ENCODE peak calls at places on chromosome 3, in six cellular contexts. S is GM23248; Y is A549; L is adrenal gland; V is AG08396; X is effector CD4-positive, alpha-beta T cell. R is an unnamed sample.

GRCh38 chr3:196655496-196655895 is 16.0 kb downstream of the NRROS start:
- DNase-seq in S (no peak), Y (no peak), L (no peak), V (no peak), X (no peak), R (no peak)

GRCh38 chr3:100041328-100041749 is 73.0 kb downstream of the FILIP1L start:
- DNase-seq in S (peak; percentile 82), Y (no peak), L (no peak), V (peak; percentile 35), X (no peak), R (peak; percentile 73)

GRCh38 chr3:4978259-4978965 is 825 bp upstream of the BHLHE40 start:
- DNase-seq in S (peak; percentile 99), Y (peak; percentile 94), L (peak; percentile 98), V (peak; percentile 95), X (peak; percentile 73), R (peak; percentile 98)

GRCh38 chr3:278300-279064 is 81.9 kb downstream of the CHL1 start:
- DNase-seq in S (no peak), Y (no peak), L (no peak), V (no peak), X (no peak), R (no peak)

GRCh38 chr3:138113309-138113708 is 2.1 kb downstream of the DZIP1L start:
- DNase-seq in S (peak; percentile 48), Y (no peak), L (no peak), V (no peak), X (no peak), R (no peak)

GRCh38 chr3:9067352-9067975 is 104.2 kb upstream of the RAD18 start:
- DNase-seq in S (peak; percentile 80), Y (peak; percentile 59), L (peak; percentile 84), V (peak; percentile 69), X (no peak), R (peak; percentile 30)

GRCh38 chr3:152892446-152892845 is 57.5 kb downstream of the P2RY1 start:
- DNase-seq in S (no peak), Y (no peak), L (no peak), V (no peak), X (no peak), R (no peak)

GRCh38 chr3:39413691-39414420 is 7.3 kb downstream of the RPSA start:
- DNase-seq in S (peak; percentile 23), Y (no peak), L (no peak), V (no peak), X (no peak), R (no peak)

GRCh38 chr3:85304360-85304964 is 345.7 kb downstream of the CADM2 start:
- DNase-seq in S (peak; percentile 8), Y (peak; percentile 3), L (no peak), V (no peak), X (no peak), R (no peak)

GRCh38 chr3:101632586-101632985 is 44.3 kb downstream of the ZBTB11 start:
- DNase-seq in S (no peak), Y (no peak), L (peak; percentile 29), V (no peak), X (no peak), R (no peak)

GRCh38 chr3:41198526-41198925 is 779 bp upstream of the CTNNB1 start:
- DNase-seq in S (peak; percentile 36), Y (no peak), L (peak; percentile 65), V (no peak), X (no peak), R (no peak)

GRCh38 chr3:186095584-186096061 is 13.3 kb downstream of the ETV5 start:
- DNase-seq in S (no peak), Y (no peak), L (no peak), V (no peak), X (no peak), R (no peak)

GRCh38 chr3:97952872-97953271 is 19.4 kb downstream of the RIOX2 start:
- DNase-seq in S (peak; percentile 23), Y (no peak), L (no peak), V (no peak), X (no peak), R (no peak)

GRCh38 chr3:28901029-28901428 is 379.8 kb upstream of the RBMS3 start:
- DNase-seq in S (peak; percentile 37), Y (no peak), L (peak; percentile 85), V (no peak), X (no peak), R (peak; percentile 65)

GRCh38 chr3:129908417-129908816 is 14.9 kb upstream of the TMCC1 start:
- DNase-seq in S (no peak), Y (no peak), L (no peak), V (no peak), X (no peak), R (no peak)

GRCh38 chr3:113626513-113627371 is 69.7 kb downstream of the USF3 start:
- DNase-seq in S (peak; percentile 72), Y (peak; percentile 72), L (peak; percentile 81), V (peak; percentile 64), X (no peak), R (peak; percentile 8)

GRCh38 chr3:185322111-185322510 is 40.8 kb upstream of the MAP3K13 start:
- DNase-seq in S (no peak), Y (no peak), L (no peak), V (no peak), X (no peak), R (no peak)

GRCh38 chr3:195154111-195154791 is 116.7 kb downstream of the XXYLT1 start:
- DNase-seq in S (peak; percentile 16), Y (no peak), L (no peak), V (no peak), X (no peak), R (no peak)

GRCh38 chr3:151327571-151328198 is 1.7 kb downstream of the P2RY13 start:
- DNase-seq in S (peak; percentile 64), Y (peak; percentile 18), L (no peak), V (no peak), X (no peak), R (no peak)

GRCh38 chr3:8110966-8111798 is 390.4 kb upstream of the LMCD1 start:
- DNase-seq in S (peak; percentile 79), Y (peak; percentile 33), L (peak; percentile 83), V (peak; percentile 33), X (peak; percentile 11), R (peak; percentile 3)

GRCh38 chr3:189776163-189776824 is 145.1 kb downstream of the TP63 start:
- DNase-seq in S (no peak), Y (no peak), L (no peak), V (no peak), X (no peak), R (no peak)

GRCh38 chr3:47008258-47008671 is 28.8 kb downstream of the NBEAL2 start:
- DNase-seq in S (no peak), Y (no peak), L (peak; percentile 55), V (no peak), X (no peak), R (no peak)

GRCh38 chr3:14506626-14507344 is 33.4 kb downstream of the GRIP2 start:
- DNase-seq in S (no peak), Y (no peak), L (no peak), V (no peak), X (no peak), R (no peak)

GRCh38 chr3:114154321-114154821 is 24.5 kb downstream of the DRD3 start:
- DNase-seq in S (no peak), Y (no peak), L (no peak), V (no peak), X (no peak), R (no peak)

GRCh38 chr3:30352919-30353318 is 253.5 kb upstream of the TGFBR2 start:
- DNase-seq in S (no peak), Y (no peak), L (no peak), V (no peak), X (no peak), R (no peak)

GRCh38 chr3:158352551-158352950 is 218.4 kb upstream of the MLF1 start:
- DNase-seq in S (no peak), Y (no peak), L (no peak), V (no peak), X (no peak), R (no peak)

GRCh38 chr3:191802671-191803070 is 341.7 kb downstream of the PYDC2 start:
- DNase-seq in S (no peak), Y (no peak), L (no peak), V (no peak), X (no peak), R (no peak)

GRCh38 chr3:155352900-155353490 is 59.5 kb upstream of the STRIT1 start:
- DNase-seq in S (peak; percentile 57), Y (peak; percentile 55), L (no peak), V (peak; percentile 7), X (no peak), R (no peak)

GRCh38 chr3:196793224-196793623 is 53.6 kb downstream of the PAK2 start:
- DNase-seq in S (peak; percentile 84), Y (peak; percentile 60), L (no peak), V (peak; percentile 53), X (no peak), R (peak; percentile 31)

GRCh38 chr3:17580901-17581300 is 161.5 kb downstream of the TBC1D5 start:
- DNase-seq in S (no peak), Y (no peak), L (no peak), V (no peak), X (no peak), R (no peak)

GRCh38 chr3:73719877-73720276 is 95.1 kb upstream of the PDZRN3 start:
- DNase-seq in S (peak; percentile 49), Y (no peak), L (peak; percentile 67), V (no peak), X (no peak), R (peak; percentile 23)

R was measured in skeletal muscle cell.